ENCODE peak calls at places on chromosomes 16 and 17, in seven cellular contexts. Y is psoas muscle; T is breast epithelium; F is effector memory CD4-positive, alpha-beta T cell; R is CD8-positive, alpha-beta memory T cell; K is sigmoid colon; V is ovary. W is an unnamed sample. For H3K4me1 and H3K27me3, the result is how much of the 10 kb centered on the place peaks cover.

GRCh38 chr17:21089145-21089544 is 37.6 kb upstream of the DHRS7B start:
- DNase-seq in Y (no peak), T (no peak), F (no peak), R (no peak), K (no peak), V (no peak), W (no peak)

GRCh38 chr17:71338396-71338795 is 782.4 kb upstream of the SOX9 start:
- DNase-seq in Y (no peak), T (no peak), F (no peak), R (no peak), K (no peak), V (no peak), W (no peak)

GRCh38 chr16:72987480-72987901 is 60.4 kb downstream of the ZFHX3 start:
- DNase-seq in Y (no peak), T (peak), F (no peak), R (no peak), K (no peak), V (no peak), W (no peak)

GRCh38 chr17:44235583-44235936 is 16.1 kb upstream of the UBTF start:
- DNase-seq in Y (no peak), T (no peak), F (no peak), R (no peak), K (no peak), V (no peak), W (no peak)

GRCh38 chr16:89297870-89298545 is 80.5 kb downstream of the ZNF778 start:
- DNase-seq in Y (no peak), T (no peak), F (no peak), R (no peak), K (no peak), V (no peak), W (no peak)

GRCh38 chr16:8775359-8775758 is 22.1 kb downstream of the TMEM186 start:
- DNase-seq in Y (no peak), T (no peak), F (no peak), R (no peak), K (no peak), V (no peak), W (no peak)

GRCh38 chr16:2497116-2497630 is 16.6 kb upstream of the ATP6V0C start:
- DNase-seq in Y (peak), T (no peak), F (no peak), R (no peak), K (no peak), V (no peak), W (no peak)

GRCh38 chr16:2473425-2473926 is 1.5 kb upstream of the TBC1D24 start:
- DNase-seq in Y (no peak), T (no peak), F (no peak), R (no peak), K (no peak), V (no peak), W (peak)

GRCh38 chr16:72367841-72368240 is 195.9 kb upstream of the PMFBP1 start:
- DNase-seq in Y (no peak), T (no peak), F (no peak), R (no peak), K (no peak), V (no peak), W (no peak)

GRCh38 chr16:64394061-64394460 is 727.8 kb downstream of the CDH11 start:
- DNase-seq in Y (no peak), T (no peak), F (no peak), R (no peak), K (no peak), V (no peak), W (no peak)

GRCh38 chr17:68396226-68396780 is 61.0 kb downstream of the WIPI1 start:
- DNase-seq in Y (no peak), T (no peak), F (no peak), R (no peak), K (peak), V (no peak), W (no peak)

GRCh38 chr17:81868674-81869220 is 2.4 kb downstream of the ARHGDIA start:
- DNase-seq in Y (peak), T (no peak), F (no peak), R (no peak), K (peak), V (peak), W (peak)

GRCh38 chr17:44444735-44445105 is 55.3 kb upstream of the ITGA2B start:
- DNase-seq in Y (no peak), T (no peak), F (no peak), R (no peak), K (no peak), V (no peak), W (no peak)

GRCh38 chr17:41343031-41343430 is 7.6 kb downstream of the KRT33A start:
- DNase-seq in Y (no peak), T (no peak), F (no peak), R (no peak), K (no peak), V (no peak), W (no peak)

GRCh38 chr16:81623365-81624102 is 155.6 kb upstream of the PLCG2 start:
- DNase-seq in Y (no peak), T (no peak), F (peak), R (peak), K (no peak), V (no peak), W (no peak)

GRCh38 chr17:35742496-35742895 is 10.5 kb downstream of the GAS2L2 start:
- DNase-seq in Y (no peak), T (no peak), F (no peak), R (no peak), K (peak), V (no peak), W (no peak)

GRCh38 chr17:73901661-73902415 is 257.6 kb upstream of the SDK2 start:
- DNase-seq in Y (peak), T (no peak), F (no peak), R (no peak), K (no peak), V (no peak), W (peak)

GRCh38 chr16:13923703-13924298 is 3.8 kb downstream of the ERCC4 start:
- DNase-seq in Y (no peak), T (no peak), F (no peak), R (no peak), K (no peak), V (no peak), W (peak)

GRCh38 chr16:17828012-17828411 is 357.3 kb upstream of the XYLT1 start:
- DNase-seq in Y (no peak), T (no peak), F (no peak), R (no peak), K (no peak), V (no peak), W (no peak)

GRCh38 chr16:3266873-3267537 is 10.6 kb upstream of the MEFV start:
- DNase-seq in Y (no peak), T (no peak), F (no peak), R (no peak), K (no peak), V (no peak), W (peak)

GRCh38 chr17:5249615-5250014 is 15.0 kb upstream of the SCIMP start:
- DNase-seq in Y (no peak), T (no peak), F (peak), R (peak), K (peak), V (peak), W (peak)

GRCh38 chr17:5254414-5254813 is 19.8 kb upstream of the SCIMP start:
- DNase-seq in Y (no peak), T (no peak), F (no peak), R (no peak), K (no peak), V (no peak), W (no peak)

GRCh38 chr17:5248821-5249479 is 14.3 kb upstream of the SCIMP start:
- DNase-seq in Y (no peak), T (no peak), F (no peak), R (no peak), K (no peak), V (no peak), W (no peak)
- H3K4me1 ChIP-seq in Y (under half), T (under half), F (under half), R (under half), K (under half), V (under half), W (under half)

DNA sequence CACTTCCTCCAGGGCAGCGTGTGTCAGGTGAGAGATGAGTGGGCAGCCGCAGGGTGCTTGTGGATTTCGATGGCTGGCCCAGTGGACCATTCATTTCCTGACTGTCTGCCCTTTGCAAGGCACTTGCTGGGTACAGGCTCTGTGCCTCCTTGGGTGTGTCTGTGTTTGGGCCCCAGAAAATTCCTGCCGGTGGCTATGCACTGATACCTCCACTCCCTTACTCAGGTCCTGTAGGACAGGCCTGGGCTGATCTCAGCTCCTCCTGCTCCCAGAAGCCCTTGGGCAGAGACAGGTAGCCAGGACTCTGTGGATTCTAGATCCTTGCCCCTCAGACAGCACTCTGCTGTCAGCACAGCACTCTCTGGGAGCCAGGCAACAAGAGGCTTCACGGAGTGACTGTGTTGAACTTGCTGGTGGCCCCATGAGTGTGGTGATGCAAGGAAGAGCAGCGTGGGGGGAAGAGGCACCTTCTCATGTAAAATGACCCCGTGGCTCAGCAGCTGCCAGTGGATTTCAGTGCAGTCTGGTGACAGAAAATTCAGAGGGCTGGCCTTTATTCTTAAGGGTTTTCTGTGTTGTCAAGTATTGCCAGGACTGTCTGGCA is 29.0 kb downstream of the PGS1 start:
- DNase-seq in Y (peak), T (no peak), F (no peak), R (no peak), K (no peak), V (no peak), W (no peak)
- H3K27me3 ChIP-seq in Y (under half), T (under half), F (under half), R (under half), K (under half), V (under half), W (under half)

DNA sequence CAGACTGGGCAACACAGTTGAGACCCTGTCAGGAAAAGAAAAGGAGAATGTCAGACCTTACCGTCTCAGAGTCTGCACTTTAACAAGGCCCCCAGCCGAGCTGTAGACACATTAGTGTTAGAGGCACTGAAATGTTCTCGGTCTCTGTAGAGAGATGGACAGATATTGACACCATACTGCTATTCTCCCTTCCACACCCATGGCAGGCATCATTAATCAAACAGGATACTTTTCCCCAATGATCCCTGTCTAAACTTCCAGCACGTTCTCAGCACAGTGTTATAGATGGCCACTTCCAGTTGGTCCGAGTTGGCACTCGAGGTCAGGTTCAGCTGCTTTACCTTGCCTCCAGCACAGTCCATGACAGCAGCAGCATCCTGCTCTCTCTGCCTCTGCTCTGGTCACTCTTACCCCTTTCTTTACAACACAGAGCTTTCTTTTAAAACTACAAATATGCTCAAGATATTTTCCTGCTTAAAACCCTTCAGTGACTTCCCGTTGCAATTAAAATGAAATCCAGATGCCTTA is 251.6 kb downstream of the SNX29 start:
- DNase-seq in Y (no peak), T (no peak), F (no peak), R (no peak), K (no peak), V (no peak), W (no peak)
- H3K4me1 ChIP-seq in Y (under half), T (under half), F (under half), R (under half), K (under half), V (under half), W (under half)

GRCh38 chr17:7801582-7801981 is 32.4 kb upstream of the KDM6B start:
- DNase-seq in Y (no peak), T (no peak), F (no peak), R (no peak), K (no peak), V (no peak), W (no peak)

GRCh38 chr17:7809086-7809790 is 24.8 kb upstream of the KDM6B start:
- DNase-seq in Y (no peak), T (no peak), F (no peak), R (no peak), K (no peak), V (no peak), W (no peak)

GRCh38 chr17:7806592-7806991 is 27.4 kb upstream of the KDM6B start:
- DNase-seq in Y (no peak), T (no peak), F (no peak), R (no peak), K (peak), V (no peak), W (no peak)

GRCh38 chr17:7803981-7804380 is 30.0 kb upstream of the KDM6B start:
- DNase-seq in Y (no peak), T (peak), F (no peak), R (no peak), K (no peak), V (no peak), W (no peak)

GRCh38 chr17:7807206-7807605 is 26.8 kb upstream of the KDM6B start:
- DNase-seq in Y (no peak), T (no peak), F (no peak), R (no peak), K (peak), V (no peak), W (no peak)
- H3K27me3 ChIP-seq in Y (under half), T (under half), F (under half), R (under half), K (under half), V (under half), W (under half)

GRCh38 chr17:40068917-40069750 is 6.4 kb downstream of the THRA start:
- DNase-seq in Y (peak), T (peak), F (peak), R (peak), K (peak), V (peak), W (peak)

GRCh38 chr17:40068584-40068916 is 5.8 kb downstream of the THRA start:
- DNase-seq in Y (no peak), T (no peak), F (no peak), R (no peak), K (no peak), V (no peak), W (no peak)

GRCh38 chr17:40069751-40070643 is 7.2 kb downstream of the THRA start:
- DNase-seq in Y (peak), T (no peak), F (no peak), R (peak), K (peak), V (peak), W (no peak)

GRCh38 chr17:40067710-40068109 is 4.9 kb downstream of the THRA start:
- DNase-seq in Y (no peak), T (no peak), F (no peak), R (no peak), K (no peak), V (no peak), W (no peak)

GRCh38 chr17:40068129-40068581 is 5.4 kb downstream of the THRA start:
- DNase-seq in Y (no peak), T (no peak), F (no peak), R (no peak), K (peak), V (no peak), W (no peak)
- H3K4me1 ChIP-seq in Y (half or more), T (half or more), F (half or more), R (half or more), K (half or more), V (under half), W (under half)

DNA sequence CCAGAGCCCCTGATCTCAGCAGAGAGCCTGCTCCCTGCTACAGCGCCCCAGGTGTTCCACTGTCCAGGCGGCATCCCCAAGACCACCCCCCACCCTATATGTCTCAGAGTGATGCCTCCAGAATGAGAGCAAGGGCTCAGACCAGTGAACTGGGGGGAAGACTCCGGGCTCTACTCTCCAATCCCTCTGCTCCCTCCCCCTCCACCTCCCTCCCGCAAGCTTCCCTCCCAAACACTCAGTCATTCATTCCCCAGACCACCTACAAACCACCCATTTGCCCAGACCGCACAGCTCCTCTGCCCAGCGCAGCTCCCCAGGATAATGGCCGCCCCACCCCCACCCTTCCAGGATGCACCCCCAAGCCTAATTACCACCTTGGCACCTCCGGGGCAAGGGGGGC is 59.4 kb upstream of the TAC4 start:
- DNase-seq in Y (no peak), T (no peak), F (no peak), R (no peak), K (no peak), V (no peak), W (no peak)
- H3K27me3 ChIP-seq in Y (under half), T (under half), F (half or more), R (half or more), K (under half), V (under half), W (half or more)

DNA sequence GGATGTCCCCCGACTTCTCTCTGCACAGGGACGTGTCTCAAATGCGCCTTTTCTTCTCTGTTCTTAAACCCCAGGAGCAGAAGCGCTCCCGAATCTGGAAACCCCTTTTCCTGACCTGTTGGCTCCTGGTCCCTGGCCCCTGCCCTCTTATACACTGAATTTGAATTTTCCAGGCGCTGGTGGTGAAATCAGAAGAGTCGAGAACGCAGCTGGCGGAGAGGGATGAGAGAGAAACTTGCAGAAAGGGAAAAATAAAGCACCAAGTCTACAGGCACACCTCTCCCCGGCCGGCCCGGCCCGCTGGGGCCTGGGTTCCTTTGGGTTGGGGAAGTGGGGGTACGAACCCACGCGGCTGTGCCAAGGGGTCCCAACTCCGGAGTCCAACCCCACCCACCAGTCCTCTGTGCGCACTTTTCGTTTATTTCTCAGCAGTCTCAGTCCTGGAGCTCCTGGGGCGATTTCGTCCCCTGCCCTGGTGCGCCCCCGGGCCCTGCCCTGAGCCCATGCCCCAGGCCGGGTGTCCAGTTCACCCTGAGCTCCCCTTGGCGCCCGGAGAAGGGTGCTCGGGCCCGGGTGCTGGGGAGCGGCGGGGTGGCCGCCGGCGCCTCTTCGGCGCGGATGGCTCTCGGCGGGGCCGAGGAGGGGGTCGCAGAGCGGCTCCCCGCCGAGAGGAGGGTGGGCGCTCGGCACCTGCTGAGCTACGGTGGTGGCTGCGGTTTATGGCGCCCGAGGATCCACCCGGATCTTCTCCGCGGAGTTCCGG is 15.5 kb upstream of the CBX8 start:
- DNase-seq in Y (no peak), T (no peak), F (no peak), R (no peak), K (no peak), V (no peak), W (no peak)
- H3K4me1 ChIP-seq in Y (under half), T (under half), F (under half), R (under half), K (half or more), V (under half), W (under half)

GRCh38 chr17:58238147-58238634 is at the start of gene LPO:
- DNase-seq in Y (no peak), T (no peak), F (no peak), R (no peak), K (no peak), V (no peak), W (no peak)
- H3K27me3 ChIP-seq in Y (under half), T (under half), F (under half), R (under half), K (under half), V (under half), W (half or more)

DNA sequence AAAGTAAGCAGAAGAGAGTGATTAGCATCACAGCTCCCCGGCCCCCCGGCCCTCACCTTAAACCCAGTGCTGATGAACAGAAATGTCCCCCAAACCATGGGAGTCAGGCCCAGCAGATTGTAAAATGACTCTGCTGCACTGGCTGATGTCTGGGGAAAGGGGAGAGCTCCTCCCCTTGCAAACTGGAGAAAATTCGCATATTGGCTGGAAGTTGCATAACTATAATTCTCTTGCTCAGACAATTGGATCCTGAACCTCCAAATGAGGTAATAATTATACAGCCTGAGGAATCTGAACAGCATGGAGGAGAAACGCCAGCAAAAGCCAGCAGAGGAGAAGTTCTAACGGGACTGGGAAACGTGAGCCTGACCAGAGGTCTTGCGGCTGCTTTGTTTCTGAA is 109.7 kb downstream of the C16orf95 start:
- DNase-seq in Y (no peak), T (no peak), F (no peak), R (no peak), K (peak), V (no peak), W (no peak)
- H3K4me1 ChIP-seq in Y (under half), T (under half), F (under half), R (under half), K (under half), V (under half), W (under half)

DNA sequence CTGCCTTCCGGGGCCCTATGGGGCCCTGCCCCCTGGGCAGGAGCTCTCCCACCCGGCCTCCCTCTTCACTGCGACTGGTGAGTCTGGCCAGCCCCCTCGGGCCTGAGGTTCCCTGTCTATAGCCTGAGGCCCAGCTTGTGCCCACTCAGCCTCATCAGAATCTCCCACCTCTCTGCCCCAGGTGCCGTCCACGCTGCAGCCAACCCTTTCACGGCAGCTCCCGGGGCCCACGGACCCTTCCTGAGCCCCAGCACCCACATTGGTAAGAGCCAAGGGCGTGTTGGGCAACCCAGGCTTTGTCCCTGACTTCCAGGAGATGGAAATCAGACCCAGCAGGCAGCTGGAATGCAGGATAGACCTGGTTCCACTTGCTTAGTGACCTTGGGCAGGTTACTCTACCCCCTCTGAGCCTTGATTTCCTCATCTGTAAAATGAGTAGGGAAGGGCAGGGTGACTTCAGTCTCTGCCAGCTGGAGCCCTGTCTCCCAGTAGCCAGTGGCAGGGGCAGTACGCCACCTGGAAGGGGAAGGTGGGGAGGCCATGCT is 9.2 kb downstream of the FBRS start:
- DNase-seq in Y (no peak), T (no peak), F (no peak), R (no peak), K (no peak), V (no peak), W (no peak)
- H3K27me3 ChIP-seq in Y (under half), T (under half), F (under half), R (under half), K (under half), V (under half), W (under half)

W was measured in HAP-1.